ENCODE peak calls at places on chromosomes 13 and 19, in four cellular contexts. Q is GM12878, J is GM12891, D is K562. L is an unnamed sample.

GRCh38 chr13:33544308-33544707 is 258.8 kb upstream of the STARD13 start:
- DNase-seq in J (no peak), Q (no peak), D (no peak), L (no peak)

GRCh38 chr19:13022859-13023636 is 27.8 kb downstream of the NFIX start:
- DNase-seq in J (no peak), D (peak; percentile 73), Q (no peak), L (no peak)

GRCh38 chr19:19499272-19499995 is 15.9 kb downstream of the TSSK6 start:
- DNase-seq in D (no peak), J (no peak), Q (no peak), L (no peak)

GRCh38 chr19:16373079-16373478 is 48.5 kb downstream of the KLF2 start:
- DNase-seq in D (no peak), J (no peak), Q (no peak), L (no peak)

GRCh38 chr13:90447735-90448103 is 899.8 kb upstream of the MIR17HG start:
- DNase-seq in J (no peak), Q (no peak), D (no peak), L (no peak)

GRCh38 chr13:46113596-46113995 is 8.8 kb upstream of the CPB2 start:
- DNase-seq in D (no peak), Q (no peak), J (no peak), L (no peak)

GRCh38 chr13:19153782-19154450 is 27.7 kb downstream of the TUBA3C start:
- DNase-seq in J (no peak), D (peak; percentile 56), Q (no peak), L (no peak)

GRCh38 chr13:30576528-30576927 is 41.2 kb upstream of the USPL1 start:
- DNase-seq in J (no peak), Q (no peak), D (no peak), L (no peak)

GRCh38 chr13:106529415-106530208 is 5.8 kb downstream of the EFNB2 start:
- DNase-seq in J (no peak), Q (no peak), D (no peak), L (no peak)

GRCh38 chr19:2491130-2491801 is 15.3 kb downstream of the GADD45B start:
- DNase-seq in J (no peak), D (no peak), Q (no peak), L (no peak)

GRCh38 chr13:73658639-73659038 is 475.6 kb downstream of the KLF12 start:
- DNase-seq in J (no peak), D (no peak), Q (no peak), L (no peak)

GRCh38 chr13:73656863-73657262 is 477.3 kb downstream of the KLF12 start:
- DNase-seq in Q (no peak), D (no peak), J (no peak), L (no peak)

GRCh38 chr13:73661687-73662425 is 472.3 kb downstream of the KLF12 start:
- DNase-seq in J (no peak), D (no peak), Q (no peak), L (no peak)

GRCh38 chr13:73661066-73661465 is 473.1 kb downstream of the KLF12 start:
- DNase-seq in Q (no peak), J (no peak), D (no peak), L (no peak)

DNA sequence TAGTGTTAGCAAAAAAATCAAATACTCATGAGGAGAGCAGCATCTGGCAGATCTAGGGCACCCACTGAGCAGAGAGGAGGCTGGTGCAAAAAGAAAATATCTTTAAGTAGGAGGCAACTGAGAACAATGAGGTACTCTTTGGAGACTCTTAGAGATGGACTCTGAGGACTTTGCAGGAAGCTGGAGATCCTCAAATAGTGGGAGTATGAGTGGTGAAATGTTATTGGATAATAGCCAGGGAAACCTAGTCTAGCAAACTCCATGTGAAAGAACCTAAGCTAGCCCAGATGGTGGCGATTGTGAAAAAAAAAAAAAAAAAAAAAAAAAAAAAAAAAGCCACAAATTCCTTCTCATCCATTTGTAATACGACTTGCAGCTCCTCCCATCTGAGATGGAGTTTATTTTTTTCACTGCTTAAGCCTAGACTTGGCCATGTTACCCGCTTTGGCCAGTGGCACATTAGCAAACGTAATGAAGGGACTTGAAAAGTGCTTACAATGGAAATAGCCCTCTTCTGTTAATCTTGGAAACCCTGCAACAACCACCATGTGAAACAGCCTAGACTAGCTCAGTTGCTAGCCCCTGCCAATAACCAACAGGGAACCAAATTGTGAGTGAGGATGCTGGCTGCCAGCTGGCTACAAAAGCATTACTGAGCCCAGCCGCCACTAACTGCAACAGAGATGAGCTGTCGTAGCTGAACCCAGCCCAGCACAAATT is 476.2 kb downstream of the KLF12 start:
- DNase-seq in Q (no peak), J (no peak), D (no peak), L (no peak)
- TF ChIP-seq SPI1 in Q (no peak), J (no peak), D (no peak), L (no peak)

GRCh38 chr19:55526216-55527196 is 10.4 kb downstream of the SBK2 start:
- DNase-seq in J (no peak), D (no peak), Q (no peak), L (peak; percentile 25)

GRCh38 chr19:55529636-55530230 is 7.2 kb downstream of the SBK2 start:
- DNase-seq in D (no peak), Q (no peak), J (no peak), L (no peak)

GRCh38 chr19:55527197-55528029 is 9.5 kb downstream of the SBK2 start:
- DNase-seq in Q (no peak), J (no peak), D (no peak), L (no peak)

GRCh38 chr19:55525289-55526101 is 11.4 kb downstream of the SBK2 start:
- DNase-seq in Q (no peak), J (no peak), D (no peak), L (no peak)

GRCh38 chr19:55528030-55528801 is 8.7 kb downstream of the SBK2 start:
- DNase-seq in D (no peak), J (no peak), Q (no peak), L (no peak)
- TF ChIP-seq SPI1 in D (no peak), J (no peak), Q (no peak), L (no peak)

DNA sequence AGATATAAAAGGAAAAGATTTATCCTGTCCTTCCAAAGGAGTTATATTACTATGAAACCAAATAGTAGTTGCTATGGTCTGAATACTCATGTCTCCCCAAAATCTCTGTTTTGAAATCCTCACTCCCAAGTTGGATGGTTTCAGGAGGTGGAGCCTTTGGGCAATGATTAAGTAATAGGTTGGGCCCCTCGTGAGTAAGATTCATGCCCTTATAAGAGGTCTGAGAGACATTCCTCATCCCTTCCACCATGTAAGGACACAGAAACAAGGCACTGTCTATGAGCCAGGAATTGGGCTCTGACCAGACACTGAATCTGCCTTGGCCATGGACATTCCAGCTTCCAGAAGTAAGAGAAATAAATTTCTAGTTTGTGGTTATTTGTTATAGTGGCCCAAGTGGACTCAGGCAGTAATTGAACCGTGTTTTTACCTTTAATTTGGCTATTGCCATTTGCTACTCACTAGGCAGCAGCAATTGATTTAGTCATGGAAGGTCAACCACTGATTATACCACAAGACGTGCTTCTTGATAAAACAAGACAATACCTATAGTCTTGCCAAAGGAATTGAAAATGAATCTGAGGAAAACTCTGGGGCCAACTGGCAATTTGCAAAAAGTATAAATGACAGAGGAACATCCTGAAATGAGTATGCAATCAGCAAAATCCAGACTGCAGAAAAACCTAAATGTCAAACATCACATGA is 717.4 kb upstream of the SPRY2 start:
- DNase-seq in J (no peak), D (no peak), Q (no peak), L (no peak)
- TF ChIP-seq SPI1 in J (no peak), D (no peak), Q (no peak), L (no peak)

GRCh38 chr19:57438925-57439324 is 3.8 kb downstream of the ZNF749 start:
- DNase-seq in D (no peak), Q (no peak), J (no peak), L (no peak)
- TF ChIP-seq SPI1 in D (no peak), Q (no peak), J (no peak), L (no peak)

GRCh38 chr13:77429320-77430142 is 102.6 kb upstream of the MYCBP2 start:
- DNase-seq in D (no peak), Q (peak; percentile 93), J (no peak), L (no peak)
- TF ChIP-seq SPI1 in D (no peak), Q (peak; percentile 95), J (peak; percentile 97), L (no peak)

GRCh38 chr13:69155136-69155535 is 952.5 kb upstream of the ATXN8OS start:
- DNase-seq in D (no peak), Q (no peak), J (no peak), L (no peak)
- TF ChIP-seq SPI1 in D (no peak), Q (no peak), J (no peak), L (peak; percentile 63)

GRCh38 chr13:28173793-28174192 is 35.4 kb downstream of the PAN3 start:
- DNase-seq in D (no peak), Q (no peak), J (no peak), L (no peak)
- TF ChIP-seq SPI1 in D (no peak), Q (no peak), J (no peak), L (no peak)

DNA sequence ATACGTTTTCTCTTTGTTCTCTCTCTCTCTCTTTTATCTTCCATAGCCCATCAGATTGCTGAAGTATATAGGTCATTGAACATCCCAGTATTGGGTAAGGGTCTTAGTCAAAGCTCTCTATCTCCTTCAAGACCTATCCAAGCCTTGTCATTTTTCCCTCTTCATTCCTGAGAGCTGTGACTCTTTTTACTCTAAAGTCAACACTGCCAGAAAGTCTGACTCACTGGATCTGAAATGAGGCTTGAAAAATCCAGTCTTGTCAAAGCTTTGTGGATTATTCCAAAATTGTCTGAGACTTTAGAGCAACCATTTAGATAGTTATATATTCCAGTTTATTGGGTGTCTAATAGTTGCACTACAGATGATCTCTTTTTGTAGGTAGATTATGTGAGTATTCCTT is 389.2 kb upstream of the PCDH9 start:
- DNase-seq in D (no peak), J (no peak), Q (no peak), L (no peak)
- TF ChIP-seq SPI1 in D (no peak), J (no peak), Q (no peak), L (no peak)

GRCh38 chr19:4622695-4623421 is 16.5 kb upstream of the TNFAIP8L1 start:
- DNase-seq in J (no peak), D (peak; percentile 77), Q (no peak), L (no peak)
- TF ChIP-seq SPI1 in J (no peak), D (no peak), Q (no peak), L (no peak)